ENCODE peak calls at places on chromosome 20, in seven cellular contexts. Q is ovary, Y is tibial nerve, Z is transverse colon, K is SK-N-SH, L is HepG2, R is upper lobe of left lung. D is an unnamed sample.
A peak's percentile ranks its signal among the peaks of the same experiment; 100 is the strongest.

GRCh38 chr20:24157213-24157612 is 168.6 kb upstream of the GGTLC1 start:
- DNase-seq in Z (no peak), Y (no peak), L (no peak), R (no peak), Q (no peak), K (no peak), D (no peak)

GRCh38 chr20:58202039-58202438 is 26.4 kb downstream of the ANKRD60 start:
- DNase-seq in R (no peak), Y (no peak), L (no peak), Z (no peak), Q (no peak), K (no peak), D (no peak)

GRCh38 chr20:26216025-26216424 is 519.4 kb upstream of the ZNF337 start:
- DNase-seq in Q (no peak), R (no peak), L (no peak), Z (no peak), K (no peak), Y (no peak), D (no peak)

GRCh38 chr20:44886276-44886671 is 769 bp downstream of the YWHAB start:
- DNase-seq in Z (no peak), R (no peak), L (no peak), Q (no peak), Y (no peak), K (no peak), D (no peak)

GRCh38 chr20:35791823-35792222 is 20.0 kb downstream of the PHF20 start:
- DNase-seq in Z (no peak), Y (no peak), R (no peak), L (no peak), Q (no peak), K (no peak), D (no peak)

GRCh38 chr20:12255571-12255970 is 337.9 kb downstream of the BTBD3 start:
- DNase-seq in Q (no peak), Y (no peak), R (no peak), L (no peak), Z (no peak), K (no peak), D (no peak)

GRCh38 chr20:49290608-49291191 is 12.8 kb upstream of the ZNFX1 start:
- DNase-seq in Q (no peak), K (no peak), L (no peak), R (no peak), Y (no peak), Z (no peak), D (no peak)

GRCh38 chr20:44402391-44403193 is 47.1 kb downstream of the HNF4A start:
- DNase-seq in R (no peak), Q (no peak), K (peak; percentile 84), L (peak; percentile 56), Z (peak; percentile 40), Y (no peak), D (no peak)

GRCh38 chr20:38304845-38305447 is 990 bp downstream of the BPI start:
- DNase-seq in L (peak; percentile 31), R (no peak), Y (no peak), K (peak; percentile 33), Q (no peak), Z (no peak), D (peak; percentile 40)

GRCh38 chr20:63555661-63556381 is 1.9 kb downstream of the FNDC11 start:
- DNase-seq in Q (no peak), Y (no peak), K (no peak), L (no peak), Z (no peak), R (peak; percentile 83), D (no peak)

GRCh38 chr20:36854343-36855240 is 21.3 kb upstream of the TLDC2 start:
- DNase-seq in Y (peak; percentile 52), Z (peak; percentile 65), R (no peak), Q (no peak), L (no peak), K (no peak), D (no peak)

GRCh38 chr20:16267526-16267925 is 305.7 kb downstream of the KIF16B start:
- DNase-seq in L (no peak), R (no peak), K (no peak), Z (no peak), Y (no peak), Q (no peak), D (no peak)

GRCh38 chr20:56989516-56989915 is 276.9 kb downstream of the BMP7 start:
- DNase-seq in L (no peak), Q (no peak), K (no peak), R (no peak), Z (no peak), Y (no peak), D (no peak)

GRCh38 chr20:8855315-8855714 is 213.6 kb upstream of the PLCB4 start:
- DNase-seq in Y (no peak), L (no peak), R (no peak), Z (no peak), Q (peak; percentile 54), K (no peak), D (no peak)

GRCh38 chr20:8856668-8857067 is 212.2 kb upstream of the PLCB4 start:
- DNase-seq in Y (no peak), Z (no peak), L (no peak), K (no peak), Q (no peak), R (no peak), D (no peak)

GRCh38 chr20:8853805-8854338 is 215.0 kb upstream of the PLCB4 start:
- DNase-seq in Z (no peak), L (peak; percentile 89), K (peak; percentile 61), Q (no peak), R (no peak), Y (peak; percentile 60), D (no peak)

GRCh38 chr20:8851446-8851845 is 217.4 kb upstream of the PLCB4 start:
- DNase-seq in L (no peak), Q (no peak), R (no peak), K (peak; percentile 5), Y (no peak), Z (no peak), D (no peak)

DNA sequence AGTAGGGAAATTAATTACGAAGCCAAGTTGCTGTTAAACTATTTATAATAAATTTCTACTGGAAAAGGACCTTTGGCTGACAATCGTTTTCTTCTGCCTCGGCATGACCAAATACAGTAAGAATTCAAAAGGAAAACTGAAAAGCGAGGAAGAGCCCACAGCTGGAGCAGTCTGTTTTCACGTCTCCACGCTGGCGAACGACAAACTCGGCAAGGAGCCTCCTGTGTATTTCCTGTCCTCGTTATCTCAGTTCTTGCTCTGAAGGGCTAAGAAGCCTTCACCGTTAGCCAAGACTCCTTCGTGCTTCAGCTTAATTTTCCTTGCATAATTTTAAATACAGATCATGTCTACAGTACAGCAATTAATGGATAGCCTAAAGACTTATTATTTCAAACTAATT is 214.3 kb upstream of the PLCB4 start:
- DNase-seq in K (no peak), Z (peak; percentile 12), Y (peak; percentile 22), L (no peak), Q (peak; percentile 69), R (no peak), D (no peak)
- H3K4me3 ChIP-seq in K (no peak overlapping the region), Z (no peak overlapping the region), Y (peak overlapping the region; percentile 3), L (no peak overlapping the region), Q (peak overlapping the region; percentile 12), R (no peak overlapping the region), D (no peak overlapping the region)

GRCh38 chr20:4083103-4083864 is 67.9 kb upstream of the RNF24 start:
- DNase-seq in R (no peak), Y (no peak), K (no peak), L (peak; percentile 54), Q (no peak), Z (no peak), D (no peak)

GRCh38 chr20:4081396-4081795 is 66.0 kb upstream of the RNF24 start:
- DNase-seq in Z (no peak), R (no peak), Y (no peak), K (no peak), L (no peak), Q (no peak), D (no peak)

GRCh38 chr20:4084721-4085120 is 69.4 kb upstream of the RNF24 start:
- DNase-seq in R (no peak), Z (no peak), L (no peak), Y (no peak), K (no peak), Q (no peak), D (no peak)

GRCh38 chr20:4084096-4084495 is 68.7 kb upstream of the RNF24 start:
- DNase-seq in Z (no peak), K (no peak), R (no peak), Y (no peak), L (no peak), Q (no peak), D (no peak)

GRCh38 chr20:4082406-4083102 is 67.2 kb upstream of the RNF24 start:
- DNase-seq in L (peak; percentile 89), Q (no peak), K (peak; percentile 32), Z (peak; percentile 32), Y (peak; percentile 44), R (no peak), D (no peak)
- TF ChIP-seq EP300 in L (no peak), Q (no peak), K (peak; percentile 86), Z (no peak), Y (no peak), R (no peak), D (no peak)

GRCh38 chr20:17951323-17951722 is 17.3 kb downstream of the SNX5 start:
- DNase-seq in Q (no peak), Y (no peak), L (no peak), K (no peak), Z (no peak), R (no peak), D (no peak)
- H3K36me3 ChIP-seq in Q (no peaks in the 10 kb centered on the region), Y (peaks cover 34% of the 10 kb centered on the region), L (peaks cover 99% of the 10 kb centered on the region), K (peaks cover 90% of the 10 kb centered on the region), Z (no peaks in the 10 kb centered on the region), R (peaks cover 26% of the 10 kb centered on the region), D (peaks cover 100% of the 10 kb centered on the region)

DNA sequence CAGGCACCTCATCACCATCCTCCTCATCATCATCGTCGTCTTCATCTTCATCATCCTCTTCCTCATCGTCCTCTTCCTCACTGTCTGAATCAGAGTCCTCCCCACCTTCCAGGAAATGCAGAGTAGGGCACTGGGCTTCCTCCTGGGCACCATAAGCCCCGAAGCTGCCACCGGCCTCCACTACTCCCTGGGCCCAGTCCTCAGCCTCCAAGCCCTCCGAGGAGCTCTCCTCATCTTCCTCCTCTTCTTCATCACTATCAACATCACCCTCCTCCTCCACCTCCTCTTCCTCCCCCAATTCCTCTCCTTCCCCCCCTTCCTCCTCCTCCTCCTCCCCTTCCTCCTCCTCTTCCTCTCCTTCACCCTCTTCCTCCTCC is 1.7 kb downstream of the CENPB start:
- DNase-seq in L (no peak), Z (no peak), K (no peak), Y (no peak), Q (no peak), R (no peak), D (no peak)
- H3K4me3 ChIP-seq in L (no peak overlapping the region), Z (peak overlapping the region; percentile 61), K (peak overlapping the region; percentile 63), Y (no peak overlapping the region), Q (peak overlapping the region; percentile 6), R (peak overlapping the region; percentile 67), D (peak overlapping the region; percentile 61)

DNA sequence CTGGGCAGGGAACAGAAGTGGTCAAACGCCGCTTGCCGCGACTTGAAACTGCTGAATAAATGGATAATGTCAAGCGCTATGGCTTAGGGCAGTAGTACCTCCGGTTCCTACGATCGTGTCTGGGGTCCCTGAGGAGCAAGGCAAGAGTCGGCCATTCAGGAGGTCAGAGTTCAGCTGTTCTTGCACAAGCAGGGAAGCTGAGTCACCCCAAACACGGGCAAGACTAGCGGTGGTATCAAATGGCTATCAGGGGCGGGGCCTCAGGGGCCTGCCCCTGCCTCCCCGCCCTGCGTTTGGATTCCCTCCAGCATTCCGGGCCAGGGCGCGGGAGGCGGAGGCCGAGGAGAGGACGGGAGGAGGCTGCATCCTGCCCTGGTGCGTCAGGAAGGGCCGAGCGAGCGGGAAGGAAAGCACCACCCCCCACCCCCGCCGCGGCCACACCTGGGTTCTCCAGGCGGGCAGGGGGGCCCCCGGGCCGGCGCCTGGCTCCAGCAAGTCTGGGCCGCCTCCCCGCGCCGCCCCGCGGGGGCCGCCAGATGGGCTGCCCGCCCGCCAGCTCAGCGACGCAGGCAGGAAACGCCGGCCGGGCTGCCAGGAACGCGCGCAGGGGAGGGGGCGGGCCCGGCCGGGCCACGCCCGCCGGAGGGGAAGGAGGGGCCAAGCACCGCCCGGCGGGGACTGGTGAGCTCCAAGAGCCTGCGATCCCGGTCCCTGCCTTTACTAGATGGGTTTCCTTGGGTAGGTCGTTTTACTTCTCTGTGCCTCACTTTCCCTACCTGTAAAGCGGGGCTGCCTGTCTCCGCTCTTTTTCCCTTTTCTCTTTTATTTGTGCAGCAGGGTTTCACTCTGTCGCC is 32.2 kb upstream of the ID1 start:
- DNase-seq in R (peak; percentile 99), L (peak; percentile 100), Z (peak; percentile 96), Q (peak; percentile 95), Y (peak; percentile 98), K (peak; percentile 93), D (peak; percentile 96)
- TF ChIP-seq EP300 in R (peak; percentile 94), L (peak; percentile 93), Z (peak; percentile 67), Q (no peak), Y (peak; percentile 97), K (peak; percentile 94), D (peak; percentile 66)

D was measured in stomach.